ENCODE peak calls at places on chromosomes 7 and 10, in five cellular contexts. One of them, this sample, is unnamed.

GRCh38 chr10:130218181-130218641 is 82.0 kb downstream of the GLRX3 start:
- DNase-seq in cardiac muscle cell: no peak
- DNase-seq in A549: no peak
- DNase-seq in activated naive CD4-positive, alpha-beta T cell treated with Interleukin-2 at 50 U/mL for 16 hours: no peak
- DNase-seq in COLO829: no peak
- DNase-seq in this sample: no peak

GRCh38 chr7:148772297-148773089 is 73.8 kb downstream of the CUL1 start:
- DNase-seq in cardiac muscle cell: peak; percentile 64
- DNase-seq in COLO829: peak; percentile 63
- DNase-seq in activated naive CD4-positive, alpha-beta T cell treated with Interleukin-2 at 50 U/mL for 16 hours: peak; percentile 39
- DNase-seq in A549: peak; percentile 35
- DNase-seq in this sample: no peak

GRCh38 chr10:87865201-87866025 is 2.0 kb downstream of the PTEN start:
- DNase-seq in activated naive CD4-positive, alpha-beta T cell treated with Interleukin-2 at 50 U/mL for 16 hours: no peak
- DNase-seq in COLO829: no peak
- DNase-seq in A549: no peak
- DNase-seq in cardiac muscle cell: no peak
- DNase-seq in this sample: no peak

GRCh38 chr10:71088054-71088453 is 124.3 kb upstream of the UNC5B start:
- DNase-seq in cardiac muscle cell: no peak
- DNase-seq in activated naive CD4-positive, alpha-beta T cell treated with Interleukin-2 at 50 U/mL for 16 hours: no peak
- DNase-seq in A549: no peak
- DNase-seq in COLO829: no peak
- DNase-seq in this sample: no peak

GRCh38 chr10:480498-480927 is 209.0 kb downstream of the DIP2C start:
- DNase-seq in cardiac muscle cell: no peak
- DNase-seq in activated naive CD4-positive, alpha-beta T cell treated with Interleukin-2 at 50 U/mL for 16 hours: no peak
- DNase-seq in COLO829: no peak
- DNase-seq in A549: no peak
- DNase-seq in this sample: no peak

GRCh38 chr7:98464558-98464940 is 63.7 kb upstream of the BAIAP2L1 start:
- DNase-seq in COLO829: no peak
- DNase-seq in activated naive CD4-positive, alpha-beta T cell treated with Interleukin-2 at 50 U/mL for 16 hours: no peak
- DNase-seq in A549: no peak
- DNase-seq in cardiac muscle cell: no peak
- DNase-seq in this sample: no peak

GRCh38 chr7:95772298-95772770 is at the start of gene DYNC1I1:
- DNase-seq in cardiac muscle cell: peak; percentile 72
- DNase-seq in activated naive CD4-positive, alpha-beta T cell treated with Interleukin-2 at 50 U/mL for 16 hours: no peak
- DNase-seq in COLO829: peak; percentile 75
- DNase-seq in A549: peak; percentile 57
- DNase-seq in this sample: peak; percentile 76

GRCh38 chr7:106110885-106111670 is 1.0 kb downstream of the SYPL1 start:
- DNase-seq in COLO829: no peak
- DNase-seq in activated naive CD4-positive, alpha-beta T cell treated with Interleukin-2 at 50 U/mL for 16 hours: no peak
- DNase-seq in A549: no peak
- DNase-seq in cardiac muscle cell: peak; percentile 20
- DNase-seq in this sample: no peak

GRCh38 chr10:112807013-112807412 is 143.0 kb upstream of the TCF7L2 start:
- DNase-seq in COLO829: no peak
- DNase-seq in cardiac muscle cell: no peak
- DNase-seq in A549: no peak
- DNase-seq in activated naive CD4-positive, alpha-beta T cell treated with Interleukin-2 at 50 U/mL for 16 hours: no peak
- DNase-seq in this sample: no peak

This sample was measured in lower lobe of right lung.